ENCODE peak calls at places on chromosomes 6 and 20, in nine cellular contexts. One of them, this sample, is unnamed.

GRCh38 chr20:36153204-36153603 is 1.3 kb upstream of the EPB41L1 start:
- DNase-seq in tibial artery: no peak
- DNase-seq in brain microvascular endothelial cell: no peak
- DNase-seq in trophoblast cell: no peak
- DNase-seq in dorsolateral prefrontal cortex: no peak
- DNase-seq in A673: no peak
- DNase-seq in PC-9: no peak
- DNase-seq in HCT116: no peak
- DNase-seq in mammary epithelial cell: no peak
- DNase-seq in this sample: no peak

GRCh38 chr20:24773168-24773567 is 175.9 kb upstream of the CST7 start:
- DNase-seq in tibial artery: peak; percentile 17
- DNase-seq in brain microvascular endothelial cell: no peak
- DNase-seq in trophoblast cell: no peak
- DNase-seq in dorsolateral prefrontal cortex: no peak
- DNase-seq in A673: no peak
- DNase-seq in PC-9: no peak
- DNase-seq in HCT116: no peak
- DNase-seq in mammary epithelial cell: peak; percentile 42
- DNase-seq in this sample: no peak

GRCh38 chr6:71346034-71346680 is 57.5 kb downstream of the OGFRL1 start:
- DNase-seq in tibial artery: no peak
- DNase-seq in brain microvascular endothelial cell: no peak
- DNase-seq in trophoblast cell: no peak
- DNase-seq in dorsolateral prefrontal cortex: no peak
- DNase-seq in A673: no peak
- DNase-seq in PC-9: no peak
- DNase-seq in HCT116: no peak
- DNase-seq in mammary epithelial cell: no peak
- DNase-seq in this sample: no peak

GRCh38 chr6:48388045-48388444 is 277.0 kb upstream of the PTCHD4 start:
- DNase-seq in tibial artery: no peak
- DNase-seq in brain microvascular endothelial cell: no peak
- DNase-seq in trophoblast cell: no peak
- DNase-seq in dorsolateral prefrontal cortex: no peak
- DNase-seq in A673: no peak
- DNase-seq in PC-9: no peak
- DNase-seq in HCT116: no peak
- DNase-seq in mammary epithelial cell: no peak
- DNase-seq in this sample: no peak

GRCh38 chr6:36838896-36839818 is at the start of gene CPNE5:
- DNase-seq in tibial artery: no peak
- DNase-seq in brain microvascular endothelial cell: no peak
- DNase-seq in trophoblast cell: no peak
- DNase-seq in dorsolateral prefrontal cortex: no peak
- DNase-seq in A673: peak; percentile 44
- DNase-seq in PC-9: no peak
- DNase-seq in HCT116: no peak
- DNase-seq in mammary epithelial cell: no peak
- DNase-seq in this sample: no peak

GRCh38 chr6:90790696-90791095 is 203.8 kb upstream of the MAP3K7 start:
- DNase-seq in tibial artery: no peak
- DNase-seq in brain microvascular endothelial cell: peak; percentile 4
- DNase-seq in trophoblast cell: peak; percentile 61
- DNase-seq in dorsolateral prefrontal cortex: no peak
- DNase-seq in A673: no peak
- DNase-seq in PC-9: no peak
- DNase-seq in HCT116: no peak
- DNase-seq in mammary epithelial cell: peak; percentile 64
- DNase-seq in this sample: no peak

GRCh38 chr20:35606127-35606526 is 9.5 kb upstream of the SPAG4 start:
- DNase-seq in tibial artery: peak; percentile 42
- DNase-seq in brain microvascular endothelial cell: no peak
- DNase-seq in trophoblast cell: no peak
- DNase-seq in dorsolateral prefrontal cortex: no peak
- DNase-seq in A673: no peak
- DNase-seq in PC-9: no peak
- DNase-seq in HCT116: no peak
- DNase-seq in mammary epithelial cell: no peak
- DNase-seq in this sample: no peak

GRCh38 chr6:49252901-49253300 is 210.2 kb downstream of the MMUT start:
- DNase-seq in tibial artery: no peak
- DNase-seq in brain microvascular endothelial cell: no peak
- DNase-seq in trophoblast cell: no peak
- DNase-seq in dorsolateral prefrontal cortex: no peak
- DNase-seq in A673: no peak
- DNase-seq in PC-9: no peak
- DNase-seq in HCT116: no peak
- DNase-seq in mammary epithelial cell: peak; percentile 40
- DNase-seq in this sample: no peak

GRCh38 chr6:122730775-122731386 is 48.6 kb upstream of the FABP7 start:
- DNase-seq in tibial artery: no peak
- DNase-seq in brain microvascular endothelial cell: peak; percentile 15
- DNase-seq in trophoblast cell: no peak
- DNase-seq in dorsolateral prefrontal cortex: peak; percentile 46
- DNase-seq in A673: peak; percentile 81
- DNase-seq in PC-9: no peak
- DNase-seq in HCT116: no peak
- DNase-seq in mammary epithelial cell: peak; percentile 29
- DNase-seq in this sample: peak; percentile 15

GRCh38 chr20:1364106-1364505 is 28.7 kb downstream of the FKBP1A start:
- DNase-seq in tibial artery: no peak
- DNase-seq in brain microvascular endothelial cell: no peak
- DNase-seq in trophoblast cell: no peak
- DNase-seq in dorsolateral prefrontal cortex: no peak
- DNase-seq in A673: no peak
- DNase-seq in PC-9: no peak
- DNase-seq in HCT116: no peak
- DNase-seq in mammary epithelial cell: no peak
- DNase-seq in this sample: no peak

GRCh38 chr6:39769012-39769411 is 23.2 kb upstream of the DAAM2 start:
- DNase-seq in tibial artery: no peak
- DNase-seq in brain microvascular endothelial cell: no peak
- DNase-seq in trophoblast cell: no peak
- DNase-seq in dorsolateral prefrontal cortex: no peak
- DNase-seq in A673: no peak
- DNase-seq in PC-9: no peak
- DNase-seq in HCT116: no peak
- DNase-seq in mammary epithelial cell: no peak
- DNase-seq in this sample: no peak

GRCh38 chr6:22544469-22544868 is 24.9 kb upstream of the HDGFL1 start:
- DNase-seq in tibial artery: no peak
- DNase-seq in brain microvascular endothelial cell: no peak
- DNase-seq in trophoblast cell: no peak
- DNase-seq in dorsolateral prefrontal cortex: no peak
- DNase-seq in A673: no peak
- DNase-seq in PC-9: no peak
- DNase-seq in HCT116: no peak
- DNase-seq in mammary epithelial cell: no peak
- DNase-seq in this sample: no peak

GRCh38 chr6:44396968-44397367 is 9.5 kb downstream of the CDC5L start:
- DNase-seq in tibial artery: no peak
- DNase-seq in brain microvascular endothelial cell: no peak
- DNase-seq in trophoblast cell: no peak
- DNase-seq in dorsolateral prefrontal cortex: no peak
- DNase-seq in A673: peak; percentile 54
- DNase-seq in PC-9: no peak
- DNase-seq in HCT116: no peak
- DNase-seq in mammary epithelial cell: no peak
- DNase-seq in this sample: no peak

DNA sequence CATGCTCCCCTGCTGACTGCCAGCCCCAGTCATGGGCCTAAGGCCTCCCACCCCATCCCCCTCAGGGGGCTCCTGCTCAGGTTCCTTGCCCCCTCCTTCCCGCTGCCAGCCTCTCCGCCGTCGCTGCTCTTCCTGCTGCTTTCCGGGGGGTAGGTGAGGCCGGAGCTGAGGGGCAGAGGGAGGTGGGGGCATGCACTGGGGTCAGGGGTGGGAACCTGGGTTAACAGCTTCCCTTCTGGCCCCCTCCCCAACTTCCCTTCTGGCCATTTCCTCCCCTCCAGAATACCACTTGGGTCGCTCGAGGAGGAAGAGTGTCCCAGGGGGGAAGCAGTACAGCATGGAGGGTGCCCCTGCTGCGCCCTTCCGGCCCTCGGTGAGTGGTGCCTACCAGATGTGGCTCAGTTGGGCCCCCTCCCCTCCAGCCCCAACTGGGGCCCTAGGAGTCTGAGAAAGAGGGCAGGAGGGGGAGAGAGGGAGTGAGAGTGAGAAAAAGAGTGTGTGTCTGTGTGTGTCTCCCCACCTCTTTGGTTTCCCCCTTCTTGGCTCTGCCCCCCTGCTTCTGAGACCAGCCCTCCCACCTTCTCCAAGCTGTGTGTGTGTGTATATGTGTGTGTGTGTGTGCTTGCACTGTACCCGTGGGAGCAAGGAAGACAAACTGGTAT is 12.1 kb downstream of the SYNGAP1 start:
- DNase-seq in tibial artery: peak; percentile 44
- DNase-seq in brain microvascular endothelial cell: no peak
- DNase-seq in trophoblast cell: no peak
- DNase-seq in dorsolateral prefrontal cortex: no peak
- DNase-seq in A673: peak; percentile 67
- DNase-seq in PC-9: no peak
- DNase-seq in HCT116: no peak
- DNase-seq in mammary epithelial cell: no peak
- DNase-seq in this sample: peak; percentile 41
- H3K27ac ChIP-seq in tibial artery: no peak overlapping the region
- H3K27ac ChIP-seq in brain microvascular endothelial cell: no peak overlapping the region
- H3K27ac ChIP-seq in trophoblast cell: no peak overlapping the region
- H3K27ac ChIP-seq in dorsolateral prefrontal cortex: no peak overlapping the region
- H3K27ac ChIP-seq in A673: peak overlapping the region; percentile 75
- H3K27ac ChIP-seq in PC-9: no peak overlapping the region
- H3K27ac ChIP-seq in HCT116: no peak overlapping the region
- H3K27ac ChIP-seq in mammary epithelial cell: no peak overlapping the region
- H3K27ac ChIP-seq in this sample: peak overlapping the region; percentile 36

DNA sequence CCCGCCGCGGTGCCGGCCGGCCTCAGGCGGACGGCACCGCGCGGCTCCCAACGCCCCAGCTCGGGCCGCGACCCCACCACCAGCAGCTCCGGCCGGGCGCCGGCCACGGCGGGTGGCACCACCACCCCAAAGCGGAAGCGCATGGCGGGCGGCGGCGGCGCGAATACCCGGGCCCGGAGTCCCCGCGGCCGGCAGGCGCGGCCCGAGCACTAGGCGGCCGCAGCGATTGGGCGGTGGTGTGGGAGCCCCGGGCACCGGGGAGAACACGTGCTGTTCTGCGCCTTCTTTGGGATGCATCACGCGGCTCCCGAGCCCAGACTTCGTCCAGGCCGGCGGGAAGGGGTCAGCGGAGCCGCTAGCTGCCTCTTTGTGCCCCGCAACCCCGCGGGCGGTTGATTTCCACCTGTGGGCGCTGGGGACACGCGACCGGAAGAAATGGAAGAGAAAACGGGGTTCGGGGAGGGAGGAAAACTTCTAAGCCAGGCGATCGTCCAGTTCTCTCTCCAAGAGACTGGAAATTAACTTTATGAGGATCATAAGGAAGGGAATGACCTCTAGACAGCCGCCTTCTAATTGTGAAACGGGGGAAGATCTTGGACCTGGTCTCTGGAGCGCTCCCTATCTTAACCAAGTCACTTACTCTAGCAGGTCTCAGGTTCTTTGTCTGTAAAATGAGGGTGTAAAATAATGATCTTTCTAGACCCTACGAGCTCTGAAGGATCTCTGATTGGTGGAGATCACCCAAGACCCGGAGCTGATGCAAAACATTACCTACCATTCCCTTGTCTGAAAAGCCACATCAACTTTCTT is at the start of gene EPM2A:
- DNase-seq in tibial artery: peak; percentile 94
- DNase-seq in brain microvascular endothelial cell: peak; percentile 67
- DNase-seq in trophoblast cell: peak; percentile 86
- DNase-seq in dorsolateral prefrontal cortex: peak; percentile 72
- DNase-seq in A673: peak; percentile 85
- DNase-seq in PC-9: peak; percentile 68
- DNase-seq in HCT116: peak; percentile 65
- DNase-seq in mammary epithelial cell: peak; percentile 78
- DNase-seq in this sample: peak; percentile 43
- H3K27ac ChIP-seq in tibial artery: peak within 1 kb of the TSS; percentile 98
- H3K27ac ChIP-seq in brain microvascular endothelial cell: peak within 1 kb of the TSS; percentile 83
- H3K27ac ChIP-seq in trophoblast cell: peak within 1 kb of the TSS; percentile 92
- H3K27ac ChIP-seq in dorsolateral prefrontal cortex: peak within 1 kb of the TSS; percentile 91
- H3K27ac ChIP-seq in A673: peak within 1 kb of the TSS; percentile 97
- H3K27ac ChIP-seq in PC-9: peak within 1 kb of the TSS; percentile 89
- H3K27ac ChIP-seq in HCT116: peak within 1 kb of the TSS; percentile 85
- H3K27ac ChIP-seq in mammary epithelial cell: peak within 1 kb of the TSS; percentile 82
- H3K27ac ChIP-seq in this sample: peak within 1 kb of the TSS; percentile 87

DNA sequence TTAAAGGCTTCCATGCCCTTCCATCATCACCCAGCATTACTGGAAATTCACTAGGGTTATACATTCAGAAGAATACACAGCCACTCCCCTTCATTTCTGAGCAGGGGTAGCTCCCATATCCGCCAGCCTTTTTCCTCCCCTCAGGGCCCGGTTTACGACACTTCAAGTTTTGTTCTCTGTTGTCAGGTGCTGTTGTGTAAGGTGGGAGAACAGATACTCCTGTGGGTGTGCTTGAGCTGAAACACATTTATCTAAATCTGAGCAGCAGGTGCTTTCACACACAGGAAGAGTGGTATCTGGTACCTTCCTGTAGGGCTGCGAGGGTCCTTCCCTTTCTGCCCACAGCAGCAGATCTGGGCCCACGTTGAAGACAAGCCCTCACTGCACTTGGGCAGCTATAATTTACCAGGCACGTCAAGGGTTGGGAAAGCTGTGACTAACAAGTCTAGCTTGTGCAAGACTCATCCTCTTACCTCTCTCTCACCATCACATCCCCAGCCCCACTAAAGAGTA is 215.8 kb upstream of the RREB1 start:
- DNase-seq in tibial artery: no peak
- DNase-seq in brain microvascular endothelial cell: no peak
- DNase-seq in trophoblast cell: peak; percentile 85
- DNase-seq in dorsolateral prefrontal cortex: no peak
- DNase-seq in A673: no peak
- DNase-seq in PC-9: peak; percentile 80
- DNase-seq in HCT116: no peak
- DNase-seq in mammary epithelial cell: peak; percentile 38
- DNase-seq in this sample: no peak
- H3K27ac ChIP-seq in tibial artery: no peak overlapping the region
- H3K27ac ChIP-seq in brain microvascular endothelial cell: no peak overlapping the region
- H3K27ac ChIP-seq in trophoblast cell: peak overlapping the region; percentile 68
- H3K27ac ChIP-seq in dorsolateral prefrontal cortex: no peak overlapping the region
- H3K27ac ChIP-seq in A673: no peak overlapping the region
- H3K27ac ChIP-seq in PC-9: peak overlapping the region; percentile 86
- H3K27ac ChIP-seq in HCT116: no peak overlapping the region
- H3K27ac ChIP-seq in mammary epithelial cell: no peak overlapping the region
- H3K27ac ChIP-seq in this sample: no peak overlapping the region

DNA sequence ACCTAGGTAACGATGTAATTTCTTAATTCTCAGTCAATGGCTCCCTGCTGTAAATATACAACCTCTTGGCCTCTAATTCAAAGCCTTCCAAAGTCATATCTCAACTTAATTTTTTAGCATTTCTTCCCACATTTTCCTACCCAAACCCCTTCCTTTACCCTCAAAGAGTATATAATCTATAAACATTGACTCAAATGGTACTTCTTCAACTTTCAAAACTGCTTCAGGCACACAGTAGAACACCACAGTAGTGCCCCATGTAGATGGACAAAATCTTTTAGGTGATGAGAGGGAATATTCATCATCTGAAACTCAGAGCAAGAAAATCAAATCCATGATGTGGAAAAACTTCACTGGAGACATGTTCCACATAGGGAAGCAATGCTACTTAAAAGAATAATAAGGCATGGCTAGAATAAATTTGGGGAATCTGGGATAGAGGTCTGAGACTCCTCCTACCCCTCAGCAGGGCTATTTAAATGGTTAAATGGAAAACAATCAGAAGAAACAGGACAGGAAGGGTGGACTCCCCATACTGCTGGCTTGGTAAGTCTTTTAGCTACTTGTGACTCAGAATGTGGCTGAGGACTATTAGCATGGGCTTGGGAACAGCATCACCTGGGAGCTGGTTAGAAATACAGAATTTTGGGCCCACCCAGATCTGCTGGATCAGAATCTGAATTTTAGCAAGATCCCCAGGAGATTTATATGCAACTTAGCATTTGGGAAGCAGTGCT is 6.4 kb downstream of the SLC22A2 start:
- DNase-seq in tibial artery: no peak
- DNase-seq in brain microvascular endothelial cell: no peak
- DNase-seq in trophoblast cell: no peak
- DNase-seq in dorsolateral prefrontal cortex: no peak
- DNase-seq in A673: no peak
- DNase-seq in PC-9: no peak
- DNase-seq in HCT116: no peak
- DNase-seq in mammary epithelial cell: no peak
- DNase-seq in this sample: no peak
- H3K27ac ChIP-seq in tibial artery: no peak overlapping the region
- H3K27ac ChIP-seq in brain microvascular endothelial cell: no peak overlapping the region
- H3K27ac ChIP-seq in trophoblast cell: no peak overlapping the region
- H3K27ac ChIP-seq in dorsolateral prefrontal cortex: no peak overlapping the region
- H3K27ac ChIP-seq in A673: no peak overlapping the region
- H3K27ac ChIP-seq in PC-9: no peak overlapping the region
- H3K27ac ChIP-seq in HCT116: no peak overlapping the region
- H3K27ac ChIP-seq in mammary epithelial cell: no peak overlapping the region
- H3K27ac ChIP-seq in this sample: no peak overlapping the region

This sample was measured in CD8-positive, alpha-beta memory T cell.